ENCODE peak calls at places on chromosomes 4 and X, in five cellular contexts. X is C1 segment of cervical spinal cord; D is EL; R is EH; O is activated T-helper 1 cell treated with anti-CD3 and anti-CD28 coated beads, Interleukin-2, amount 50 U/mL, for 16 hours. E is an unnamed sample.

GRCh38 chr4:113634081-113634969 is 127.2 kb downstream of the CAMK2D start:
- DNase-seq in X (no peak), D (no peak), R (no peak), O (no peak), E (no peak)

GRCh38 chr4:150136481-150136880 is 58.2 kb downstream of the DCLK2 start:
- DNase-seq in X (no peak), D (peak), R (peak), O (no peak), E (no peak)

GRCh38 chrX:23381099-23381498 is 46.5 kb downstream of the PTCHD1 start:
- DNase-seq in X (no peak), D (no peak), R (no peak), O (no peak), E (no peak)

GRCh38 chr4:8280158-8280875 is 10.8 kb downstream of the HTRA3 start:
- DNase-seq in X (no peak), D (no peak), R (no peak), O (no peak), E (no peak)

GRCh38 chr4:108171541-108172230 is 3.0 kb upstream of the LEF1 start:
- DNase-seq in X (no peak), D (no peak), R (no peak), O (peak), E (peak)

GRCh38 chrX:101986571-101986970 is 54.7 kb upstream of the ZMAT1 start:
- DNase-seq in X (no peak), D (peak), R (peak), O (no peak), E (no peak)

GRCh38 chrX:23820235-23820782 is 37.3 kb downstream of the SAT1 start:
- DNase-seq in X (no peak), D (peak), R (peak), O (no peak), E (peak)

GRCh38 chrX:150456466-150456865 is 93.3 kb downstream of the MAMLD1 start:
- DNase-seq in X (no peak), D (no peak), R (no peak), O (no peak), E (no peak)

GRCh38 chr4:6576512-6576911 is 1.5 kb downstream of the MAN2B2 start:
- DNase-seq in X (no peak), D (no peak), R (no peak), O (no peak), E (no peak)

GRCh38 chrX:96761566-96761965 is 76.9 kb downstream of the DIAPH2 start:
- DNase-seq in X (no peak), D (no peak), R (no peak), O (no peak), E (no peak)

GRCh38 chr4:10578027-10578426 is 106.5 kb downstream of the CLNK start:
- DNase-seq in X (no peak), D (no peak), R (no peak), O (no peak), E (no peak)

GRCh38 chr4:53019485-53020382 is 157.6 kb downstream of the RASL11B start:
- DNase-seq in X (no peak), D (peak), R (peak), O (no peak), E (peak)

E was measured in astrocyte of the hippocampus.